ENCODE peak calls at places on chromosomes 13 and 19, in nine cellular contexts. One of them, this sample, is unnamed. For H3K9me2 and H3K4me1, the result is how much of the 10 kb centered on the place peaks cover.

GRCh38 chr13:104289400-104289799 is 1223.2 kb upstream of the SLC10A2 start:
- DNase-seq in OCI-LY7: no peak
- DNase-seq in PC-3: peak
- DNase-seq in GM23248: no peak
- DNase-seq in SK-N-SH: no peak
- DNase-seq in PC-9: no peak
- DNase-seq in HCT116: no peak
- DNase-seq in MM.1S: no peak
- DNase-seq in hepatocyte: no peak
- DNase-seq in this sample: no peak

GRCh38 chr19:4719499-4719866 is 4.2 kb downstream of the DPP9 start:
- DNase-seq in OCI-LY7: no peak
- DNase-seq in PC-3: no peak
- DNase-seq in GM23248: no peak
- DNase-seq in SK-N-SH: peak
- DNase-seq in PC-9: no peak
- DNase-seq in HCT116: no peak
- DNase-seq in MM.1S: no peak
- DNase-seq in hepatocyte: no peak
- DNase-seq in this sample: no peak

GRCh38 chr13:51444922-51445321 is 7.9 kb downstream of the INTS6 start:
- DNase-seq in OCI-LY7: no peak
- DNase-seq in PC-3: peak
- DNase-seq in GM23248: peak
- DNase-seq in SK-N-SH: peak
- DNase-seq in PC-9: no peak
- DNase-seq in HCT116: peak
- DNase-seq in MM.1S: no peak
- DNase-seq in hepatocyte: no peak
- DNase-seq in this sample: peak

GRCh38 chr13:77047649-77048343 is 20.8 kb upstream of the FBXL3 start:
- DNase-seq in OCI-LY7: no peak
- DNase-seq in PC-3: no peak
- DNase-seq in GM23248: no peak
- DNase-seq in SK-N-SH: no peak
- DNase-seq in PC-9: no peak
- DNase-seq in HCT116: no peak
- DNase-seq in MM.1S: no peak
- DNase-seq in hepatocyte: no peak
- DNase-seq in this sample: no peak

GRCh38 chr19:48152552-48152951 is 17.6 kb downstream of the LIG1 start:
- DNase-seq in OCI-LY7: peak
- DNase-seq in PC-3: peak
- DNase-seq in GM23248: peak
- DNase-seq in SK-N-SH: peak
- DNase-seq in PC-9: peak
- DNase-seq in HCT116: peak
- DNase-seq in MM.1S: peak
- DNase-seq in hepatocyte: peak
- DNase-seq in this sample: peak

GRCh38 chr19:36097036-36097435 is 13.9 kb upstream of the OVOL3 start:
- DNase-seq in OCI-LY7: no peak
- DNase-seq in PC-3: no peak
- DNase-seq in GM23248: no peak
- DNase-seq in SK-N-SH: no peak
- DNase-seq in PC-9: no peak
- DNase-seq in HCT116: no peak
- DNase-seq in MM.1S: no peak
- DNase-seq in hepatocyte: no peak
- DNase-seq in this sample: no peak

GRCh38 chr13:57582032-57582431 is 49.5 kb upstream of the PCDH17 start:
- DNase-seq in OCI-LY7: no peak
- DNase-seq in PC-3: no peak
- DNase-seq in GM23248: no peak
- DNase-seq in SK-N-SH: no peak
- DNase-seq in PC-9: no peak
- DNase-seq in HCT116: no peak
- DNase-seq in MM.1S: no peak
- DNase-seq in hepatocyte: no peak
- DNase-seq in this sample: peak

GRCh38 chr19:3695986-3696659 is 4.1 kb downstream of the PIP5K1C start:
- DNase-seq in OCI-LY7: no peak
- DNase-seq in PC-3: no peak
- DNase-seq in GM23248: no peak
- DNase-seq in SK-N-SH: no peak
- DNase-seq in PC-9: no peak
- DNase-seq in HCT116: no peak
- DNase-seq in MM.1S: no peak
- DNase-seq in hepatocyte: no peak
- DNase-seq in this sample: no peak

GRCh38 chr19:6464070-6464873 is at the start of gene CRB3:
- DNase-seq in OCI-LY7: no peak
- DNase-seq in PC-3: peak
- DNase-seq in GM23248: no peak
- DNase-seq in SK-N-SH: no peak
- DNase-seq in PC-9: peak
- DNase-seq in HCT116: peak
- DNase-seq in MM.1S: peak
- DNase-seq in hepatocyte: peak
- DNase-seq in this sample: peak

GRCh38 chr19:52273301-52273700 is 3.9 kb downstream of the ZNF766 start:
- DNase-seq in OCI-LY7: no peak
- DNase-seq in PC-3: no peak
- DNase-seq in GM23248: no peak
- DNase-seq in SK-N-SH: no peak
- DNase-seq in PC-9: no peak
- DNase-seq in HCT116: no peak
- DNase-seq in MM.1S: no peak
- DNase-seq in hepatocyte: no peak
- DNase-seq in this sample: no peak

GRCh38 chr19:1315470-1316166 is 29.9 kb downstream of the EFNA2 start:
- DNase-seq in OCI-LY7: no peak
- DNase-seq in PC-3: peak
- DNase-seq in GM23248: peak
- DNase-seq in SK-N-SH: peak
- DNase-seq in PC-9: no peak
- DNase-seq in HCT116: peak
- DNase-seq in MM.1S: peak
- DNase-seq in hepatocyte: peak
- DNase-seq in this sample: peak

GRCh38 chr13:23672616-23673015 is 102.4 kb downstream of the TNFRSF19 start:
- DNase-seq in OCI-LY7: no peak
- DNase-seq in PC-3: no peak
- DNase-seq in GM23248: no peak
- DNase-seq in SK-N-SH: no peak
- DNase-seq in PC-9: no peak
- DNase-seq in HCT116: no peak
- DNase-seq in MM.1S: no peak
- DNase-seq in hepatocyte: no peak
- DNase-seq in this sample: no peak

GRCh38 chr19:46980756-46981155 is 38.9 kb upstream of the NPAS1 start:
- DNase-seq in OCI-LY7: no peak
- DNase-seq in PC-3: no peak
- DNase-seq in GM23248: no peak
- DNase-seq in SK-N-SH: no peak
- DNase-seq in PC-9: no peak
- DNase-seq in HCT116: no peak
- DNase-seq in MM.1S: no peak
- DNase-seq in hepatocyte: no peak
- DNase-seq in this sample: no peak

GRCh38 chr19:46981296-46981695 is 38.3 kb upstream of the NPAS1 start:
- DNase-seq in OCI-LY7: no peak
- DNase-seq in PC-3: no peak
- DNase-seq in GM23248: no peak
- DNase-seq in SK-N-SH: no peak
- DNase-seq in PC-9: no peak
- DNase-seq in HCT116: no peak
- DNase-seq in MM.1S: no peak
- DNase-seq in hepatocyte: no peak
- DNase-seq in this sample: no peak

GRCh38 chr19:46979103-46979769 is 40.4 kb upstream of the NPAS1 start:
- DNase-seq in OCI-LY7: no peak
- DNase-seq in PC-3: no peak
- DNase-seq in GM23248: no peak
- DNase-seq in SK-N-SH: no peak
- DNase-seq in PC-9: no peak
- DNase-seq in HCT116: no peak
- DNase-seq in MM.1S: no peak
- DNase-seq in hepatocyte: no peak
- DNase-seq in this sample: no peak

GRCh38 chr19:46978470-46978869 is 41.2 kb upstream of the NPAS1 start:
- DNase-seq in OCI-LY7: no peak
- DNase-seq in PC-3: no peak
- DNase-seq in GM23248: no peak
- DNase-seq in SK-N-SH: no peak
- DNase-seq in PC-9: no peak
- DNase-seq in HCT116: no peak
- DNase-seq in MM.1S: no peak
- DNase-seq in hepatocyte: no peak
- DNase-seq in this sample: no peak

GRCh38 chr19:46979770-46980105 is 39.9 kb upstream of the NPAS1 start:
- DNase-seq in OCI-LY7: no peak
- DNase-seq in PC-3: no peak
- DNase-seq in GM23248: no peak
- DNase-seq in SK-N-SH: no peak
- DNase-seq in PC-9: no peak
- DNase-seq in HCT116: no peak
- DNase-seq in MM.1S: no peak
- DNase-seq in hepatocyte: no peak
- DNase-seq in this sample: peak
- H3K9me2 ChIP-seq in OCI-LY7: under half
- H3K9me2 ChIP-seq in PC-3: under half
- H3K9me2 ChIP-seq in GM23248: under half
- H3K9me2 ChIP-seq in SK-N-SH: under half
- H3K9me2 ChIP-seq in PC-9: under half
- H3K9me2 ChIP-seq in HCT116: under half
- H3K9me2 ChIP-seq in MM.1S: under half
- H3K9me2 ChIP-seq in hepatocyte: under half
- H3K9me2 ChIP-seq in this sample: under half

GRCh38 chr19:17522988-17523872 is 11.8 kb downstream of the PGLS start:
- DNase-seq in OCI-LY7: peak
- DNase-seq in PC-3: no peak
- DNase-seq in GM23248: no peak
- DNase-seq in SK-N-SH: no peak
- DNase-seq in PC-9: no peak
- DNase-seq in HCT116: no peak
- DNase-seq in MM.1S: peak
- DNase-seq in hepatocyte: no peak
- DNase-seq in this sample: no peak

GRCh38 chr19:17526922-17527321 is 15.5 kb downstream of the PGLS start:
- DNase-seq in OCI-LY7: peak
- DNase-seq in PC-3: no peak
- DNase-seq in GM23248: no peak
- DNase-seq in SK-N-SH: no peak
- DNase-seq in PC-9: no peak
- DNase-seq in HCT116: no peak
- DNase-seq in MM.1S: no peak
- DNase-seq in hepatocyte: no peak
- DNase-seq in this sample: no peak

GRCh38 chr19:17527326-17527725 is 15.9 kb downstream of the PGLS start:
- DNase-seq in OCI-LY7: peak
- DNase-seq in PC-3: no peak
- DNase-seq in GM23248: no peak
- DNase-seq in SK-N-SH: no peak
- DNase-seq in PC-9: no peak
- DNase-seq in HCT116: no peak
- DNase-seq in MM.1S: no peak
- DNase-seq in hepatocyte: no peak
- DNase-seq in this sample: no peak

GRCh38 chr19:17525141-17525540 is 13.7 kb downstream of the PGLS start:
- DNase-seq in OCI-LY7: no peak
- DNase-seq in PC-3: no peak
- DNase-seq in GM23248: no peak
- DNase-seq in SK-N-SH: no peak
- DNase-seq in PC-9: no peak
- DNase-seq in HCT116: no peak
- DNase-seq in MM.1S: no peak
- DNase-seq in hepatocyte: no peak
- DNase-seq in this sample: no peak

DNA sequence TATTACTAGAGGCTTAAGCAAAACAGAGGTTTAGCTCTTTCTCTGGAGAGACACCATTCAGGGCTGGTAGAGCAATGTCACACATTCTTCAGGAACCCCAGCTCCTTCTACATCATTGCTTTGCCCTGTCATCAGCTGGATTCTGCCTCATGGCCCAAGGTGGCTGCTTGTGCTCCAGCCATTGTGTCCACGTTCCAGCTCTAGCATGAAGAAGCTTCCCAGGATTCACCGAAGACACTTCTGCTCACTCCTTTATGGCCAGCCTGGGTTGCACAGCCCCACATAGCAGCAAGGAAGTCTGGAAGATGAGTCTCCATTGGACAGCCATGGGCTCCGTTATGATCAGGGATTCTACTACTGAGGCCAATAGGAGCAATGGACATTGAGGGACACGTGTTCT is 13.2 kb downstream of the PGLS start:
- DNase-seq in OCI-LY7: no peak
- DNase-seq in PC-3: no peak
- DNase-seq in GM23248: no peak
- DNase-seq in SK-N-SH: no peak
- DNase-seq in PC-9: no peak
- DNase-seq in HCT116: no peak
- DNase-seq in MM.1S: no peak
- DNase-seq in hepatocyte: no peak
- DNase-seq in this sample: no peak
- H3K4me1 ChIP-seq in OCI-LY7: half or more
- H3K4me1 ChIP-seq in PC-3: under half
- H3K4me1 ChIP-seq in GM23248: under half
- H3K4me1 ChIP-seq in SK-N-SH: under half
- H3K4me1 ChIP-seq in PC-9: under half
- H3K4me1 ChIP-seq in HCT116: under half
- H3K4me1 ChIP-seq in MM.1S: under half
- H3K4me1 ChIP-seq in hepatocyte: under half
- H3K4me1 ChIP-seq in this sample: under half

DNA sequence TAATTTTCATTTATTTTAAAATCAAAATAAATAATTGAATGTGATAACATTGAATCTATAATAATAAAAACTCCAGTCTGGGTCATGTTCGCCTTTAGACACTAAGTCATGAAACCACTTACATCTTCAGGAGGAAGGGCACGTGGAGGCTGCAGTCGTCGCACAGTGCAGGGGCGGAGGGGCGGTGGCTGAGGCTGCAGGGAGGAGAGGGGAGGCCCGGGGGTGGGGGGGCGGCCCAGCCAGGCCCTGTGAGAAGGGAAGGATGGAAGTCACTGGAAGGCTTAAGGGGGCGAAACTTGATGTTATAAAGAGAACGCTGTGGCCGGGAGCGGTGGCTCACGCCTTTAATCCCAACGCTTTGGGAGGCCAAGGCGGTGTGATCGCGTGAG is 14.9 kb upstream of the LATS2 start:
- DNase-seq in OCI-LY7: no peak
- DNase-seq in PC-3: no peak
- DNase-seq in GM23248: no peak
- DNase-seq in SK-N-SH: no peak
- DNase-seq in PC-9: no peak
- DNase-seq in HCT116: no peak
- DNase-seq in MM.1S: no peak
- DNase-seq in hepatocyte: no peak
- DNase-seq in this sample: peak
- H3K9me2 ChIP-seq in OCI-LY7: under half
- H3K9me2 ChIP-seq in PC-3: under half
- H3K9me2 ChIP-seq in GM23248: under half
- H3K9me2 ChIP-seq in SK-N-SH: under half
- H3K9me2 ChIP-seq in PC-9: under half
- H3K9me2 ChIP-seq in HCT116: under half
- H3K9me2 ChIP-seq in MM.1S: under half
- H3K9me2 ChIP-seq in hepatocyte: under half
- H3K9me2 ChIP-seq in this sample: under half

GRCh38 chr19:10061717-10062310 is 24.3 kb upstream of the SHFL start:
- DNase-seq in OCI-LY7: no peak
- DNase-seq in PC-3: no peak
- DNase-seq in GM23248: peak
- DNase-seq in SK-N-SH: no peak
- DNase-seq in PC-9: no peak
- DNase-seq in HCT116: no peak
- DNase-seq in MM.1S: no peak
- DNase-seq in hepatocyte: no peak
- DNase-seq in this sample: peak
- H3K4me1 ChIP-seq in OCI-LY7: under half
- H3K4me1 ChIP-seq in PC-3: under half
- H3K4me1 ChIP-seq in GM23248: under half
- H3K4me1 ChIP-seq in SK-N-SH: under half
- H3K4me1 ChIP-seq in PC-9: under half
- H3K4me1 ChIP-seq in HCT116: under half
- H3K4me1 ChIP-seq in MM.1S: under half
- H3K4me1 ChIP-seq in hepatocyte: under half
- H3K4me1 ChIP-seq in this sample: under half